ENCODE peak calls at places on chromosomes 12 and 14, in eight cellular contexts. A is CD8-positive, alpha-beta T cell; V is H1; Z is GM10248; X is ovary; C is activated B cell treated with CpG ODN at 0.5 μM for 24 hours; W is progenitor cell of endocrine pancreas; Y is dorsolateral prefrontal cortex. H is an unnamed sample.

GRCh38 chr12:111444314-111444705 is 38.6 kb downstream of the SH2B3 start:
- DNase-seq in W (no peak), A (no peak), V (no peak), Y (no peak), C (no peak), X (no peak), Z (peak; percentile 58), H (no peak)

GRCh38 chr12:123491056-123491455 is 33.1 kb downstream of the SNRNP35 start:
- DNase-seq in C (no peak), W (no peak), V (no peak), A (no peak), X (no peak), Z (no peak), Y (no peak), H (no peak)

GRCh38 chr14:101460986-101461750 is 100.1 kb upstream of the DIO3 start:
- DNase-seq in Y (no peak), W (peak; percentile 6), X (peak; percentile 2), A (no peak), C (no peak), V (no peak), Z (no peak), H (no peak)

GRCh38 chr12:50514526-50515276 is 9.9 kb downstream of the DIP2B start:
- DNase-seq in V (no peak), Y (no peak), Z (no peak), C (no peak), W (no peak), A (no peak), X (no peak), H (no peak)

GRCh38 chr14:74886001-74886400 is 4.3 kb downstream of the DLST start:
- DNase-seq in V (no peak), W (no peak), X (no peak), Z (no peak), Y (no peak), C (no peak), A (no peak), H (no peak)

GRCh38 chr12:6390084-6390799 is 6.3 kb downstream of the LTBR start:
- DNase-seq in X (no peak), V (no peak), C (no peak), Y (no peak), Z (no peak), A (no peak), W (no peak), H (no peak)

GRCh38 chr14:65403231-65403630 is 9.3 kb upstream of the FUT8 start:
- DNase-seq in Y (no peak), Z (no peak), A (no peak), W (no peak), X (no peak), V (no peak), C (no peak), H (no peak)

GRCh38 chr12:53320352-53321195 is 836 bp downstream of the AAAS start:
- DNase-seq in Z (no peak), V (no peak), W (no peak), C (no peak), X (no peak), A (no peak), Y (no peak), H (no peak)

GRCh38 chr14:65169351-65169750 is 67.0 kb upstream of the MAX start:
- DNase-seq in Z (peak; percentile 76), X (no peak), W (no peak), V (no peak), A (no peak), C (no peak), Y (no peak), H (no peak)

GRCh38 chr14:54116163-54116562 is 159.5 kb upstream of the BMP4 start:
- DNase-seq in Z (no peak), C (no peak), X (no peak), A (no peak), Y (no peak), V (no peak), W (no peak), H (no peak)

GRCh38 chr12:125259525-125259924 is 194.3 kb downstream of the AACS start:
- DNase-seq in C (no peak), Z (no peak), Y (no peak), A (no peak), X (no peak), V (no peak), W (no peak), H (no peak)

GRCh38 chr12:56104815-56105476 is 587 bp downstream of the PA2G4 start:
- DNase-seq in A (peak; percentile 18), W (no peak), Z (no peak), Y (no peak), X (no peak), V (no peak), C (no peak), H (peak; percentile 31)

GRCh38 chr12:71155228-71155627 is 2.6 kb downstream of the TSPAN8 start:
- DNase-seq in W (no peak), A (no peak), C (no peak), Z (no peak), X (no peak), V (no peak), Y (no peak), H (no peak)

GRCh38 chr12:38886064-38886463 is 19.3 kb downstream of the CPNE8 start:
- DNase-seq in Z (no peak), A (no peak), X (no peak), Y (no peak), C (no peak), V (no peak), W (no peak), H (no peak)

GRCh38 chr14:22536853-22537338 is 52.1 kb downstream of the DAD1 start:
- DNase-seq in A (peak; percentile 83), W (no peak), V (no peak), Y (no peak), Z (peak; percentile 77), C (no peak), X (peak; percentile 47), H (no peak)

GRCh38 chr14:90504643-90505042 is 107.8 kb downstream of the CALM1 start:
- DNase-seq in V (no peak), C (no peak), Y (no peak), A (no peak), W (no peak), X (no peak), Z (no peak), H (no peak)

GRCh38 chr12:27780612-27781408 is 774 bp upstream of the MANSC4 start:
- DNase-seq in W (peak; percentile 63), Z (peak; percentile 48), Y (peak; percentile 18), A (peak; percentile 23), X (peak; percentile 13), V (peak; percentile 79), C (no peak), H (peak; percentile 20)

GRCh38 chr12:52259850-52260249 is 14.6 kb upstream of the KRT86 start:
- DNase-seq in A (no peak), C (no peak), Y (no peak), V (no peak), Z (no peak), X (no peak), W (no peak), H (no peak)

GRCh38 chr12:132761032-132761910 is at the start of gene ANKLE2:
- DNase-seq in Z (peak; percentile 81), X (no peak), V (no peak), C (peak; percentile 53), A (peak; percentile 58), Y (no peak), W (peak; percentile 40), H (peak; percentile 63)

GRCh38 chr12:55937956-55938355 is 7.0 kb downstream of the DGKA start:
- DNase-seq in W (no peak), Y (no peak), A (no peak), X (no peak), Z (no peak), C (no peak), V (no peak), H (no peak)

GRCh38 chr14:77406718-77407117 is 16.6 kb downstream of the NOXRED1 start:
- DNase-seq in Z (no peak), X (no peak), C (no peak), W (no peak), V (no peak), A (no peak), Y (no peak), H (no peak)

GRCh38 chr12:45989857-45990467 is 412 bp downstream of the SCAF11 start:
- DNase-seq in Z (peak; percentile 33), V (peak; percentile 62), X (peak; percentile 56), A (peak; percentile 53), W (no peak), C (peak; percentile 64), Y (no peak), H (no peak)

GRCh38 chr12:63844391-63845341 is at the start of gene SRGAP1:
- DNase-seq in X (peak; percentile 79), Y (peak; percentile 36), V (no peak), A (no peak), C (no peak), W (peak; percentile 41), Z (peak; percentile 17), H (peak; percentile 79)
- TF ChIP-seq CTCF in X (no peak), Y (no peak), V (no peak), A (no peak), C (no peak), W (no peak), Z (no peak), H (no peak)

DNA sequence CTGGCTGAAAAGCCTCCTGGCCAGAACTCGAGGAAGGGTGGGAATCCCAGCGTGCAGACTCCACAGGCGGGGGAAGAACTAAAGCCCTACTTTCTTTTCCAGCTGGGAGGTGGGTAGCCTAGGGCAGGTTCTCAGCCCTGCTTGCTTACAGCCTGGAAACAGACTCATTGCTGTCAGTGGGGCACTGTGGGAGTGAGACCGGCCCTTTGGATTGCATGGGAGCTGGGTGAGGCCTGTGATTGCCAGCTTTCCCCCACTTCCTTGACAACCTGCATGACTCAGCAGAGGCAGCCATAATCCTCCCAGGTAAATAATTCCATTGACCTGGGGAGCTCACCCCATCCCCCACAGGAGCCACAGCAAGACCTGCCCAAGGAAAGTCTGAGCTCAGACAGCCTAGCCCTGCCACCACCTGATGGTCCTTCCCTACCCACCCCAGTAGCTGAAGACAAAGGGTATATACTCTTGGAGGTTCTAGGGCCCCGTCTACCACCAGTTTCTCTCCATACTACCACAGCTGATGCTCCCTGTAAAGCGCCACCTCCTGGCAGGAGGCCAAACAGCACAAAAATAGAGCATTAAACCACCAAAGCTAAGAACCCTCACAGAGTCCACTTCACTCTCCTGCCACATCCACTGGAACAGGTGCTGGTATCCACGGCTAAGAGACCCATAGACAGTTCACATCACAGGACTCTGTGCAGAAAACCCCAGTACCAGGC is 294.1 kb downstream of the SEC23A start:
- DNase-seq in X (no peak), Z (no peak), Y (no peak), C (no peak), A (no peak), W (no peak), V (peak; percentile 60), H (no peak)
- TF ChIP-seq CTCF in X (no peak), Z (no peak), Y (no peak), C (no peak), A (no peak), W (peak; percentile 23), V (no peak), H (no peak)

DNA sequence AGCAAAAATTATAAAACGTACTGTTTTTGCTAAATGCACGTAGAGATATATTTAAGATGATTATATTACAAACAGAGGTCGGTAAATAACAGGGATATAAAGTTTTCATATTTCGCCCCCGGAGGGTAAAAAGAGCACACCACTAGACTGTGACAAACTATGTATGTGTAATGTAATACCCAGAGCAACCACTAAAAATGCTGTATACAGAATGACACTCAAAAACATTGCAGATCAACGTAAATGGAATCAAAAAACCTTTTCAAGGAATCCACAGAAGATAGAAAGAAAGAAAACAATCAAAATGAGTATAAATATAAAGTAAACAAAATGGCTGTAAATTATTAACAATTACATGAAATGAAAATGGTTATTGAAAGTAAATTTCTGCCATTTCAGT is 37.6 kb upstream of the PRB4 start:
- DNase-seq in V (no peak), W (no peak), X (no peak), Z (no peak), C (no peak), Y (no peak), A (no peak), H (no peak)
- TF ChIP-seq CTCF in V (no peak), W (peak; percentile 63), X (no peak), Z (no peak), C (no peak), Y (peak; percentile 23), A (no peak), H (peak; percentile 79)

GRCh38 chr14:105436891-105437722 is 17.5 kb downstream of the MTA1 start:
- DNase-seq in Z (no peak), V (no peak), C (no peak), A (no peak), X (no peak), Y (no peak), W (no peak), H (no peak)
- TF ChIP-seq CTCF in Z (no peak), V (no peak), C (no peak), A (no peak), X (no peak), Y (no peak), W (no peak), H (no peak)